ENCODE peak calls at places on chromosome 6, in six cellular contexts. S is NCI-H69; X is stimulated activated naive B cell treated with anti-CD40 and anti-IgM and Interleukin-4, amounts not matched to agents 10 μg/mL and 1 μg/mL and 100 μg/mL, for 72 hours; B is GM03348; C is T-cell; E is NCI-H1105 treated with DMSO at 0.1 percent for 48 hours. K is an unnamed sample.

GRCh38 chr6:22418714-22419113 is 121.9 kb upstream of the PRL start:
- DNase-seq in X (no peak), S (no peak), E (no peak), B (no peak), C (no peak), K (no peak)

GRCh38 chr6:159351707-159352106 is 182.5 kb downstream of the FNDC1 start:
- DNase-seq in B (no peak), C (no peak), X (no peak), E (no peak), S (no peak), K (no peak)

GRCh38 chr6:32945106-32945761 is 4.4 kb upstream of the HLA-DMB start:
- DNase-seq in E (no peak), C (peak), B (no peak), X (peak), S (no peak), K (no peak)

GRCh38 chr6:41622210-41622990 is 15.9 kb upstream of the MDFI start:
- DNase-seq in X (no peak), S (peak), E (no peak), B (no peak), C (no peak), K (no peak)

GRCh38 chr6:3259491-3259958 is 778 bp downstream of the PSMG4 start:
- DNase-seq in X (peak), C (peak), B (peak), S (peak), E (peak), K (no peak)

GRCh38 chr6:106309766-106310373 is 15.7 kb downstream of the ATG5 start:
- DNase-seq in X (no peak), E (no peak), B (peak), S (peak), C (no peak), K (no peak)

GRCh38 chr6:100685747-100686146 is 195.4 kb downstream of the ASCC3 start:
- DNase-seq in C (no peak), X (no peak), B (no peak), S (no peak), E (no peak), K (no peak)

GRCh38 chr6:136593748-136594490 is 43.7 kb upstream of the MAP7 start:
- DNase-seq in B (peak), E (no peak), X (peak), C (peak), S (peak), K (peak)

GRCh38 chr6:87333591-87334181 is 4.6 kb upstream of the GJB7 start:
- DNase-seq in E (no peak), C (no peak), S (peak), X (no peak), B (peak), K (no peak)

GRCh38 chr6:12012231-12012565 is at the start of gene HIVEP1:
- DNase-seq in B (no peak), X (no peak), E (peak), C (no peak), S (no peak), K (no peak)

GRCh38 chr6:11865926-11866325 is 87.3 kb upstream of the ADTRP start:
- DNase-seq in E (no peak), B (no peak), S (no peak), X (no peak), C (no peak), K (no peak)

GRCh38 chr6:2558098-2558770 is 192.5 kb downstream of the MYLK4 start:
- DNase-seq in B (no peak), S (no peak), C (no peak), E (no peak), X (no peak), K (no peak)

GRCh38 chr6:44977406-44977740 is 350.8 kb upstream of the RUNX2 start:
- DNase-seq in X (no peak), B (no peak), E (no peak), C (peak), S (no peak), K (no peak)

GRCh38 chr6:139829557-139829956 is 455.1 kb upstream of the CITED2 start:
- DNase-seq in B (no peak), S (peak), X (no peak), C (no peak), E (peak), K (no peak)

GRCh38 chr6:158674342-158674969 is 24.6 kb downstream of the SYTL3 start:
- DNase-seq in C (no peak), B (no peak), S (no peak), E (no peak), X (no peak), K (no peak)

GRCh38 chr6:72661408-72661807 is 39.5 kb downstream of the KCNQ5 start:
- DNase-seq in X (no peak), E (no peak), C (no peak), B (no peak), S (no peak), K (no peak)

GRCh38 chr6:15504581-15505350 is 158.1 kb downstream of the DTNBP1 start:
- DNase-seq in C (no peak), X (no peak), S (peak), B (peak), E (peak), K (no peak)

GRCh38 chr6:108497883-108498282 is 62.8 kb upstream of the FOXO3 start:
- DNase-seq in X (no peak), B (peak), E (peak), C (no peak), S (peak), K (no peak)

GRCh38 chr6:10837692-10837996 is 695 bp downstream of the MAK start:
- DNase-seq in S (peak), X (no peak), B (peak), C (no peak), E (peak), K (peak)

GRCh38 chr6:130928158-130928917 is 101.1 kb downstream of the SMLR1 start:
- DNase-seq in E (no peak), C (no peak), B (no peak), S (no peak), X (no peak), K (no peak)

K was measured in T-helper 1 cell.